ENCODE peak calls at places on chromosome 7, in seven cellular contexts. One of them, this sample, is unnamed.

GRCh38 chr7:40723829-40724228 is 589.0 kb downstream of the SUGCT start:
- DNase-seq in kidney: no peak
- DNase-seq in hepatocyte: no peak
- DNase-seq in dorsolateral prefrontal cortex: no peak
- DNase-seq in PC-9: no peak
- DNase-seq in uterus: no peak
- DNase-seq in testis: no peak
- DNase-seq in this sample: no peak

GRCh38 chr7:17930546-17930945 is 9.7 kb downstream of the SNX13 start:
- DNase-seq in dorsolateral prefrontal cortex: no peak
- DNase-seq in kidney: no peak
- DNase-seq in uterus: no peak
- DNase-seq in PC-9: peak; percentile 21
- DNase-seq in hepatocyte: no peak
- DNase-seq in testis: no peak
- DNase-seq in this sample: no peak

GRCh38 chr7:156005202-156005821 is 193.0 kb upstream of the SHH start:
- DNase-seq in hepatocyte: no peak
- DNase-seq in PC-9: no peak
- DNase-seq in dorsolateral prefrontal cortex: no peak
- DNase-seq in testis: no peak
- DNase-seq in uterus: no peak
- DNase-seq in kidney: peak; percentile 39
- DNase-seq in this sample: no peak

GRCh38 chr7:80918909-80919721 is at the start of gene SEMA3C:
- DNase-seq in hepatocyte: peak; percentile 96
- DNase-seq in PC-9: peak; percentile 89
- DNase-seq in kidney: peak; percentile 96
- DNase-seq in dorsolateral prefrontal cortex: peak; percentile 77
- DNase-seq in testis: peak; percentile 93
- DNase-seq in uterus: peak; percentile 85
- DNase-seq in this sample: peak; percentile 84

GRCh38 chr7:92732451-92733036 is 103.8 kb downstream of the CDK6 start:
- DNase-seq in kidney: no peak
- DNase-seq in uterus: no peak
- DNase-seq in hepatocyte: no peak
- DNase-seq in PC-9: no peak
- DNase-seq in dorsolateral prefrontal cortex: no peak
- DNase-seq in testis: no peak
- DNase-seq in this sample: no peak

GRCh38 chr7:108080094-108080656 is 50.0 kb downstream of the LAMB4 start:
- DNase-seq in uterus: no peak
- DNase-seq in hepatocyte: no peak
- DNase-seq in kidney: no peak
- DNase-seq in PC-9: no peak
- DNase-seq in testis: no peak
- DNase-seq in dorsolateral prefrontal cortex: no peak
- DNase-seq in this sample: peak; percentile 70

GRCh38 chr7:28311670-28312069 is 100.6 kb upstream of the CREB5 start:
- DNase-seq in PC-9: no peak
- DNase-seq in uterus: no peak
- DNase-seq in testis: no peak
- DNase-seq in dorsolateral prefrontal cortex: no peak
- DNase-seq in kidney: no peak
- DNase-seq in hepatocyte: no peak
- DNase-seq in this sample: no peak

GRCh38 chr7:35513828-35514227 is 181.1 kb downstream of the HERPUD2 start:
- DNase-seq in uterus: no peak
- DNase-seq in PC-9: no peak
- DNase-seq in testis: no peak
- DNase-seq in hepatocyte: no peak
- DNase-seq in kidney: no peak
- DNase-seq in dorsolateral prefrontal cortex: no peak
- DNase-seq in this sample: no peak

GRCh38 chr7:11228515-11228914 is 254.8 kb downstream of the PHF14 start:
- DNase-seq in dorsolateral prefrontal cortex: no peak
- DNase-seq in testis: peak; percentile 86
- DNase-seq in PC-9: no peak
- DNase-seq in kidney: peak; percentile 75
- DNase-seq in hepatocyte: no peak
- DNase-seq in uterus: no peak
- DNase-seq in this sample: no peak

GRCh38 chr7:8131694-8132605 is 130.0 kb downstream of the ICA1 start:
- DNase-seq in hepatocyte: no peak
- DNase-seq in dorsolateral prefrontal cortex: no peak
- DNase-seq in uterus: no peak
- DNase-seq in PC-9: no peak
- DNase-seq in testis: no peak
- DNase-seq in kidney: no peak
- DNase-seq in this sample: no peak
- H3K27ac ChIP-seq in hepatocyte: no peak overlapping the region
- H3K27ac ChIP-seq in dorsolateral prefrontal cortex: no peak overlapping the region
- H3K27ac ChIP-seq in uterus: no peak overlapping the region
- H3K27ac ChIP-seq in PC-9: no peak overlapping the region
- H3K27ac ChIP-seq in testis: no peak overlapping the region
- H3K27ac ChIP-seq in kidney: peak overlapping the region; percentile 61
- H3K27ac ChIP-seq in this sample: no peak overlapping the region

GRCh38 chr7:70530191-70530590 is 601.8 kb upstream of the GALNT17 start:
- DNase-seq in testis: no peak
- DNase-seq in kidney: no peak
- DNase-seq in dorsolateral prefrontal cortex: no peak
- DNase-seq in hepatocyte: no peak
- DNase-seq in PC-9: no peak
- DNase-seq in uterus: no peak
- DNase-seq in this sample: peak; percentile 42
- H3K27ac ChIP-seq in testis: no peak overlapping the region
- H3K27ac ChIP-seq in kidney: no peak overlapping the region
- H3K27ac ChIP-seq in dorsolateral prefrontal cortex: no peak overlapping the region
- H3K27ac ChIP-seq in hepatocyte: no peak overlapping the region
- H3K27ac ChIP-seq in PC-9: no peak overlapping the region
- H3K27ac ChIP-seq in uterus: no peak overlapping the region
- H3K27ac ChIP-seq in this sample: no peak overlapping the region

GRCh38 chr7:53306846-53307245 is 271.4 kb downstream of the POM121L12 start:
- DNase-seq in uterus: no peak
- DNase-seq in testis: no peak
- DNase-seq in dorsolateral prefrontal cortex: no peak
- DNase-seq in hepatocyte: no peak
- DNase-seq in PC-9: no peak
- DNase-seq in kidney: no peak
- DNase-seq in this sample: no peak
- H3K27ac ChIP-seq in uterus: no peak overlapping the region
- H3K27ac ChIP-seq in testis: no peak overlapping the region
- H3K27ac ChIP-seq in dorsolateral prefrontal cortex: no peak overlapping the region
- H3K27ac ChIP-seq in hepatocyte: no peak overlapping the region
- H3K27ac ChIP-seq in PC-9: no peak overlapping the region
- H3K27ac ChIP-seq in kidney: no peak overlapping the region
- H3K27ac ChIP-seq in this sample: no peak overlapping the region

DNA sequence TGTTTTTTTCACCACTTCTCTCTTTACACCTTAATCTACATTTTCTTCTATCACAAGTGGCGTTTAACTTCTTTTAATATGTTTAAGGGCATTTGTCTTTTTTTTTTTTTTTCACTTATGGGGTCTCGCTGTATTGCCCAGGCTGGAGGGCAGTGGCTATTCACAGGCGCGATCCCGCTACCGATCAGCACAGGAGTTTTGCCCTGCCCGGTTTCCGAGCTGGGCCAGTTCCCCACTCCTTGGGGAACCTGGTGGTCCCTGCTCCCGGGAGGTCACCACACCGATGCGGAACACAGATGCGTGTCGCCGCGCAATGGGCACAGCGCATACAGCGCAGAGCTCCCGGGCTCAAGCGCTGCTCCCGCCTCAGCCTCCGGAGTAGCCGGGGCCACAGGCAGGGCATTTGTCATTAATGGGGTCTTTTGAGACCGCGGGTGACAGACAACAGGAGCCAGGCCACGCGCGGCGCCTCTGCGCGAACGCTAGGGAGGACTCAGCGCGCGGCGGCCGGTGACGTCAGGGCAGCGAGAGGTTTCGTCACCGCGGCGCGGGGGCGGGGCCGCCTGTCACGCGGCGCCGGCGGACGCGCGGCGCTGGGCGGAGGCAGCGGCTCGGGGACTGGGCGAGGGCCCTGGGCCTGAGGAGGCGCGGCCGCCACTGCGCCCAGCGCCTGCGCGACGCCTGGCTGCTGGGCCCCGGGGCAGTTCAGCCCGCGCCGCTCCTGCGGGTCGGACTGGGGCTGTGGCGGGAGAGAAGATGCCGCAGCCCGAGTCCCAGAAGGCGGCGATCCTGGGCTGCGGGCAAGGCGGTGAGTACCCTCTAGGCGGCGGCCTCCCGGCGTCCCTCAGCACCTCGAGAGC is at the start of gene GALNT11:
- DNase-seq in testis: peak; percentile 85
- DNase-seq in kidney: peak; percentile 93
- DNase-seq in hepatocyte: peak; percentile 96
- DNase-seq in uterus: peak; percentile 74
- DNase-seq in dorsolateral prefrontal cortex: peak; percentile 63
- DNase-seq in PC-9: peak; percentile 67
- DNase-seq in this sample: peak; percentile 78
- H3K27ac ChIP-seq in testis: peak within 1 kb of the TSS; percentile 92
- H3K27ac ChIP-seq in kidney: peak within 1 kb of the TSS; percentile 86
- H3K27ac ChIP-seq in hepatocyte: peak within 1 kb of the TSS; percentile 99
- H3K27ac ChIP-seq in uterus: peak within 1 kb of the TSS; percentile 83
- H3K27ac ChIP-seq in dorsolateral prefrontal cortex: peak within 1 kb of the TSS; percentile 79
- H3K27ac ChIP-seq in PC-9: no peak within 1 kb of the TSS
- H3K27ac ChIP-seq in this sample: peak within 1 kb of the TSS; percentile 73

GRCh38 chr7:151060416-151061234 is 1.2 kb downstream of the SLC4A2 start:
- DNase-seq in uterus: peak; percentile 47
- DNase-seq in hepatocyte: peak; percentile 56
- DNase-seq in dorsolateral prefrontal cortex: no peak
- DNase-seq in testis: peak; percentile 71
- DNase-seq in kidney: no peak
- DNase-seq in PC-9: no peak
- DNase-seq in this sample: peak; percentile 79

GRCh38 chr7:151062399-151063211 is 3.2 kb downstream of the SLC4A2 start:
- DNase-seq in uterus: peak; percentile 47
- DNase-seq in testis: peak; percentile 77
- DNase-seq in hepatocyte: peak; percentile 95
- DNase-seq in PC-9: peak; percentile 73
- DNase-seq in kidney: peak; percentile 87
- DNase-seq in dorsolateral prefrontal cortex: no peak
- DNase-seq in this sample: peak; percentile 90

GRCh38 chr7:151063212-151063561 is 3.8 kb downstream of the SLC4A2 start:
- DNase-seq in uterus: peak; percentile 75
- DNase-seq in hepatocyte: peak; percentile 72
- DNase-seq in kidney: no peak
- DNase-seq in PC-9: peak; percentile 82
- DNase-seq in dorsolateral prefrontal cortex: no peak
- DNase-seq in testis: peak; percentile 80
- DNase-seq in this sample: no peak

GRCh38 chr7:151061241-151062110 is 2.1 kb downstream of the SLC4A2 start:
- DNase-seq in uterus: no peak
- DNase-seq in dorsolateral prefrontal cortex: no peak
- DNase-seq in PC-9: no peak
- DNase-seq in kidney: no peak
- DNase-seq in hepatocyte: no peak
- DNase-seq in testis: no peak
- DNase-seq in this sample: no peak

GRCh38 chr7:151062111-151062398 is 2.7 kb downstream of the SLC4A2 start:
- DNase-seq in PC-9: no peak
- DNase-seq in testis: no peak
- DNase-seq in dorsolateral prefrontal cortex: no peak
- DNase-seq in hepatocyte: no peak
- DNase-seq in kidney: no peak
- DNase-seq in uterus: no peak
- DNase-seq in this sample: no peak
- H3K27ac ChIP-seq in PC-9: peak overlapping the region; percentile 85
- H3K27ac ChIP-seq in testis: no peak overlapping the region
- H3K27ac ChIP-seq in dorsolateral prefrontal cortex: no peak overlapping the region
- H3K27ac ChIP-seq in hepatocyte: peak overlapping the region; percentile 97
- H3K27ac ChIP-seq in kidney: no peak overlapping the region
- H3K27ac ChIP-seq in uterus: peak overlapping the region; percentile 98
- H3K27ac ChIP-seq in this sample: peak overlapping the region; percentile 75

GRCh38 chr7:6254891-6255290 is 17.5 kb downstream of the CYTH3 start:
- DNase-seq in PC-9: no peak
- DNase-seq in uterus: no peak
- DNase-seq in dorsolateral prefrontal cortex: no peak
- DNase-seq in kidney: no peak
- DNase-seq in testis: no peak
- DNase-seq in hepatocyte: no peak
- DNase-seq in this sample: no peak

GRCh38 chr7:6257602-6258001 is 14.8 kb downstream of the CYTH3 start:
- DNase-seq in uterus: no peak
- DNase-seq in hepatocyte: no peak
- DNase-seq in kidney: no peak
- DNase-seq in PC-9: no peak
- DNase-seq in testis: no peak
- DNase-seq in dorsolateral prefrontal cortex: no peak
- DNase-seq in this sample: no peak

GRCh38 chr7:6258440-6259182 is 13.8 kb downstream of the CYTH3 start:
- DNase-seq in PC-9: no peak
- DNase-seq in testis: no peak
- DNase-seq in kidney: no peak
- DNase-seq in uterus: no peak
- DNase-seq in dorsolateral prefrontal cortex: no peak
- DNase-seq in hepatocyte: no peak
- DNase-seq in this sample: no peak

GRCh38 chr7:6259257-6259656 is 13.2 kb downstream of the CYTH3 start:
- DNase-seq in hepatocyte: no peak
- DNase-seq in uterus: no peak
- DNase-seq in testis: no peak
- DNase-seq in kidney: no peak
- DNase-seq in PC-9: no peak
- DNase-seq in dorsolateral prefrontal cortex: no peak
- DNase-seq in this sample: no peak

GRCh38 chr7:6256709-6257535 is 15.5 kb downstream of the CYTH3 start:
- DNase-seq in uterus: no peak
- DNase-seq in kidney: no peak
- DNase-seq in PC-9: no peak
- DNase-seq in dorsolateral prefrontal cortex: no peak
- DNase-seq in hepatocyte: peak; percentile 28
- DNase-seq in testis: no peak
- DNase-seq in this sample: no peak
- H3K27ac ChIP-seq in uterus: peak overlapping the region; percentile 28
- H3K27ac ChIP-seq in kidney: no peak overlapping the region
- H3K27ac ChIP-seq in PC-9: no peak overlapping the region
- H3K27ac ChIP-seq in dorsolateral prefrontal cortex: no peak overlapping the region
- H3K27ac ChIP-seq in hepatocyte: no peak overlapping the region
- H3K27ac ChIP-seq in testis: no peak overlapping the region
- H3K27ac ChIP-seq in this sample: no peak overlapping the region

DNA sequence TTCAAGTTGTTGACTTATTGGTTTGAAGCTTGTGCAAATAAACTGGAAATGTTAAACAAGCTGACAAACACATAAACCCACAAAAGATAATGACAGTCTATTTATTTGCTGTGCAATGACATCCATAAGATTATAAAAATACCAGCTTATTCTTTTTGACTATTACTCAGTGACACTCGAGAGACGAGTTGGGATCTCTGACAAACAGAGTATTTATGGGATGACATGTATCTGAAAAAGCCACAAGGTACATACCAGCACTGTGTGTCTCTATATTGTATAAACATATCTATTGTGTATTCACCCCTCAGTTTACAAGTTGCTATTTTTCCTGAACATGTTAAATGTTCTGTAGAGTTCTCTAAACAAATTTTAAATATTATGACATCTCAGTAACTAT is 88.9 kb downstream of the CHRM2 start:
- DNase-seq in testis: no peak
- DNase-seq in dorsolateral prefrontal cortex: no peak
- DNase-seq in PC-9: no peak
- DNase-seq in kidney: no peak
- DNase-seq in uterus: no peak
- DNase-seq in hepatocyte: no peak
- DNase-seq in this sample: no peak
- H3K27ac ChIP-seq in testis: no peak overlapping the region
- H3K27ac ChIP-seq in dorsolateral prefrontal cortex: no peak overlapping the region
- H3K27ac ChIP-seq in PC-9: no peak overlapping the region
- H3K27ac ChIP-seq in kidney: no peak overlapping the region
- H3K27ac ChIP-seq in uterus: no peak overlapping the region
- H3K27ac ChIP-seq in hepatocyte: no peak overlapping the region
- H3K27ac ChIP-seq in this sample: no peak overlapping the region

This sample was measured in WERI-Rb-1.